ENCODE peak calls at places on chromosomes 5 and 9, in nine cellular contexts. X, W, L, Z, A, V, O, G and T are unnamed samples.

GRCh38 chr5:6029811-6030271 is 348.5 kb downstream of the MED10 start:
- DNase-seq in X (no peak), W (no peak), L (peak), Z (no peak), A (no peak), V (no peak), O (no peak), G (no peak), T (no peak)

GRCh38 chr5:144467795-144468194 is 297.1 kb downstream of the KCTD16 start:
- DNase-seq in X (peak), W (peak), L (no peak), Z (peak), A (no peak), V (peak), O (peak), G (no peak), T (no peak)

GRCh38 chr5:26812714-26813113 is 225.7 kb downstream of the CDH9 start:
- DNase-seq in X (no peak), W (no peak), L (no peak), Z (no peak), A (no peak), V (no peak), O (no peak), G (no peak), T (no peak)

GRCh38 chr5:131252824-131253171 is 11.1 kb upstream of the CDC42SE2 start:
- DNase-seq in X (no peak), W (no peak), L (peak), Z (no peak), A (no peak), V (no peak), O (peak), G (peak), T (peak)

GRCh38 chr5:35436441-35437057 is 181.1 kb upstream of the SPEF2 start:
- DNase-seq in X (peak), W (no peak), L (no peak), Z (peak), A (no peak), V (peak), O (no peak), G (no peak), T (peak)

GRCh38 chr9:89743576-89744254 is 138.9 kb downstream of the GADD45G start:
- DNase-seq in X (no peak), W (peak), L (no peak), Z (no peak), A (no peak), V (no peak), O (no peak), G (no peak), T (no peak)

GRCh38 chr9:20611751-20612287 is 10.5 kb downstream of the MLLT3 start:
- DNase-seq in X (peak), W (no peak), L (no peak), Z (no peak), A (no peak), V (no peak), O (no peak), G (no peak), T (peak)

GRCh38 chr5:130055572-130055971 is 151.3 kb downstream of the CHSY3 start:
- DNase-seq in X (no peak), W (no peak), L (no peak), Z (no peak), A (no peak), V (no peak), O (no peak), G (no peak), T (no peak)

GRCh38 chr5:38497946-38498345 is 58.5 kb downstream of the LIFR start:
- DNase-seq in X (no peak), W (no peak), L (no peak), Z (no peak), A (no peak), V (no peak), O (no peak), G (no peak), T (no peak)

GRCh38 chr9:30197954-30198353 is 2186.5 kb upstream of the ACO1 start:
- DNase-seq in X (no peak), W (no peak), L (no peak), Z (no peak), A (no peak), V (no peak), O (no peak), G (no peak), T (peak)

GRCh38 chr9:70569070-70569772 is 154.8 kb upstream of the KLF9 start:
- DNase-seq in X (no peak), W (no peak), L (no peak), Z (no peak), A (no peak), V (no peak), O (no peak), G (no peak), T (no peak)

GRCh38 chr5:169695919-169696490 is 58.9 kb downstream of the DOCK2 start:
- DNase-seq in X (peak), W (no peak), L (no peak), Z (peak), A (no peak), V (no peak), O (no peak), G (no peak), T (no peak)

GRCh38 chr5:157076558-157076957 is 17.6 kb upstream of the HAVCR1 start:
- DNase-seq in X (no peak), W (no peak), L (peak), Z (no peak), A (no peak), V (no peak), O (no peak), G (no peak), T (no peak)

GRCh38 chr9:83007521-83008300 is 55.2 kb downstream of the RASEF start:
- DNase-seq in X (no peak), W (no peak), L (no peak), Z (no peak), A (no peak), V (no peak), O (no peak), G (no peak), T (no peak)

GRCh38 chr5:157941616-157942015 is 82.7 kb upstream of the CLINT1 start:
- DNase-seq in X (no peak), W (no peak), L (no peak), Z (no peak), A (no peak), V (no peak), O (no peak), G (no peak), T (no peak)

GRCh38 chr5:60346391-60346790 is 353.6 kb downstream of the DEPDC1B start:
- DNase-seq in X (no peak), W (no peak), L (no peak), Z (no peak), A (no peak), V (no peak), O (no peak), G (no peak), T (no peak)

GRCh38 chr5:58544926-58545325 is 37.9 kb upstream of the RAB3C start:
- DNase-seq in X (no peak), W (no peak), L (no peak), Z (no peak), A (no peak), V (no peak), O (no peak), G (no peak), T (no peak)

GRCh38 chr5:91401175-91401574 is 18.1 kb upstream of the ARRDC3 start:
- DNase-seq in X (no peak), W (no peak), L (no peak), Z (no peak), A (no peak), V (no peak), O (no peak), G (no peak), T (no peak)

GRCh38 chr5:181241393-181241975 is 2.2 kb downstream of the RACK1 start:
- DNase-seq in X (no peak), W (no peak), L (no peak), Z (peak), A (no peak), V (no peak), O (no peak), G (no peak), T (no peak)

GRCh38 chr5:150060471-150060870 is 25.9 kb downstream of the CSF1R start:
- DNase-seq in X (no peak), W (no peak), L (no peak), Z (no peak), A (no peak), V (no peak), O (no peak), G (no peak), T (no peak)
- TF ChIP-seq POLR2A in X (no peak), W (no peak), L (no peak), Z (no peak), A (no peak), V (no peak), O (no peak), G (no peak), T (no peak)

GRCh38 chr5:43066799-43067741 is 27.0 kb upstream of the ANXA2R start:
- DNase-seq in X (peak), W (peak), L (peak), Z (peak), A (peak), V (peak), O (peak), G (peak), T (peak)
- TF ChIP-seq POLR2A in X (no peak), W (peak), L (peak), Z (peak), A (peak), V (peak), O (peak), G (no peak), T (peak)

DNA sequence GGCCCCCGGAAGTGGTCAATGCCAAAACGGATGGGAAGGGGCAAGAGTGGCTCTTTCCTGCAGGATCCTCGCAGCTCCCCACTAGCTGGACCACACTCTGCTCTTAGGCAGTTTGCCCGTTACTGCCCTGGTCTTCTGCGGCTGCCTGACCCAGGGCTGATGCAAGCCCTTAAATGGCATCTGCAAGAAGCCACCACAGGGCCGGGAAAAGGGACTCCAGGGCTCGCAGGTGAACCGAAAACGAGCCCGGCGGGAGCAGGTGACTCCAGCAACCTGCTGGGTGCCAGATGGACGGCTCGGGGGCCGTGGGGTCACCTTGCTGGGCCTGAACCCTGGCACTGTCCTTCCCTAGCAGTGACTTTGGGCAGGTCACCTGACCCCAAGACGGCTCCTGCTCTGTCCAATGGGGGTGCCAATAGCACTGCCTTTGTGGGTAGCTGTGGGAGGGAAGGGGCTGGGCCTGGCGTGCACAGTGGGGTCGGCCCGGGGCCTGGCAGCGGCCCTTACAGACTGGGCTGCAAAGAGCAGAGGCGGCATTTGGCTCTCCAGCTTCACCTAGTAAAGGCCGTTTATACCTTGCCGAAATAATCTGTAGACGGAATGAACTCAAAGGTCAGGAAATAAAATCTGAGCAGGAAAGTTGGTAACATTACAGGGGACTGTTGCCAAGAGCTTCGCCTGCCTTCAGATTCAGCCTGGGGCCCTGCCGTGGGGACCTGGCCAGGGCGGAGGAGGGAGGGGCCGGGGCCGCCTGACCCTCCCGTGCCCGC is 1.2 kb downstream of the TMEM250 start:
- DNase-seq in X (no peak), W (no peak), L (no peak), Z (no peak), A (no peak), V (peak), O (peak), G (peak), T (peak)
- TF ChIP-seq POLR2A in X (no peak), W (no peak), L (no peak), Z (no peak), A (no peak), V (no peak), O (peak), G (no peak), T (no peak)

GRCh38 chr5:126683912-126684311 is 83.2 kb downstream of the PHAX start:
- DNase-seq in X (no peak), W (no peak), L (no peak), Z (no peak), A (no peak), V (no peak), O (no peak), G (no peak), T (no peak)

GRCh38 chr5:126677101-126677500 is 76.4 kb downstream of the PHAX start:
- DNase-seq in X (no peak), W (no peak), L (no peak), Z (no peak), A (no peak), V (no peak), O (no peak), G (no peak), T (peak)

GRCh38 chr5:126681970-126682369 is 81.2 kb downstream of the PHAX start:
- DNase-seq in X (no peak), W (no peak), L (no peak), Z (no peak), A (no peak), V (peak), O (no peak), G (no peak), T (no peak)

GRCh38 chr5:126676195-126676624 is 75.5 kb downstream of the PHAX start:
- DNase-seq in X (peak), W (peak), L (no peak), Z (peak), A (peak), V (peak), O (peak), G (no peak), T (peak)

GRCh38 chr5:126680215-126680817 is 79.6 kb downstream of the PHAX start:
- DNase-seq in X (no peak), W (no peak), L (no peak), Z (no peak), A (no peak), V (no peak), O (peak), G (no peak), T (peak)
- TF ChIP-seq POLR2A in X (no peak), W (no peak), L (no peak), Z (no peak), A (no peak), V (no peak), O (no peak), G (no peak), T (peak)

GRCh38 chr5:39623291-39623865 is 198.6 kb upstream of the DAB2 start:
- DNase-seq in X (no peak), W (no peak), L (no peak), Z (no peak), A (no peak), V (no peak), O (no peak), G (no peak), T (no peak)
- TF ChIP-seq POLR2A in X (no peak), W (no peak), L (no peak), Z (no peak), A (no peak), V (no peak), O (no peak), G (no peak), T (no peak)